ENCODE peak calls at places on chromosome 17, in ten cellular contexts. I is H1, G is heart left ventricle, Q is RWPE1, B is AG04450, R is fibroblast of lung, V is upper lobe of left lung, U is WTC11, K is fibroblast of mammary gland, O is A549. W is an unnamed sample.

GRCh38 chr17:71237903-71238538 is 882.8 kb upstream of the SOX9 start:
- DNase-seq in I (no peak), G (no peak), Q (peak; percentile 39), B (no peak), R (peak; percentile 71), V (no peak), U (no peak), K (peak; percentile 53), O (peak; percentile 6), W (no peak)

GRCh38 chr17:4276514-4276913 is 12.7 kb upstream of the ANKFY1 start:
- DNase-seq in I (no peak), G (no peak), Q (no peak), B (no peak), R (no peak), V (no peak), U (no peak), K (peak; percentile 43), O (no peak), W (no peak)

GRCh38 chr17:50052241-50052788 is 3.6 kb upstream of the ITGA3 start:
- DNase-seq in I (no peak), G (no peak), Q (no peak), B (no peak), R (no peak), V (no peak), U (no peak), K (no peak), O (no peak), W (no peak)

GRCh38 chr17:70478883-70479282 is 309.6 kb downstream of the KCNJ2 start:
- DNase-seq in I (no peak), G (no peak), Q (no peak), B (no peak), R (no peak), V (no peak), U (no peak), K (peak; percentile 5), O (no peak), W (no peak)

GRCh38 chr17:44352922-44353655 is 8.0 kb downstream of the GRN start:
- DNase-seq in I (no peak), G (no peak), Q (no peak), B (no peak), R (no peak), V (no peak), U (no peak), K (no peak), O (no peak), W (no peak)

GRCh38 chr17:62750502-62751349 is 57.4 kb downstream of the MARCHF10 start:
- DNase-seq in I (peak; percentile 62), G (no peak), Q (peak; percentile 72), B (no peak), R (peak; percentile 38), V (no peak), U (peak; percentile 48), K (no peak), O (no peak), W (peak; percentile 29)

GRCh38 chr17:44785921-44786320 is 27.1 kb downstream of the ADAM11 start:
- DNase-seq in I (no peak), G (no peak), Q (no peak), B (no peak), R (no peak), V (peak; percentile 66), U (no peak), K (no peak), O (no peak), W (no peak)

GRCh38 chr17:76561799-76562268 is 22.0 kb downstream of the PRCD start:
- DNase-seq in I (no peak), G (no peak), Q (no peak), B (no peak), R (peak; percentile 66), V (no peak), U (no peak), K (peak; percentile 49), O (no peak), W (no peak)

GRCh38 chr17:82230627-82231311 is 1.9 kb downstream of the SLC16A3 start:
- DNase-seq in I (no peak), G (peak; percentile 90), Q (no peak), B (no peak), R (peak; percentile 79), V (peak; percentile 91), U (peak; percentile 79), K (peak; percentile 84), O (peak; percentile 79), W (peak; percentile 78)

GRCh38 chr17:18944646-18945045 is 7.3 kb upstream of the SLC5A10 start:
- DNase-seq in I (no peak), G (no peak), Q (no peak), B (no peak), R (no peak), V (no peak), U (no peak), K (no peak), O (no peak), W (no peak)

GRCh38 chr17:10161392-10161791 is 37.0 kb downstream of the GAS7 start:
- DNase-seq in I (no peak), G (no peak), Q (no peak), B (no peak), R (no peak), V (no peak), U (no peak), K (peak; percentile 20), O (no peak), W (no peak)

GRCh38 chr17:57274162-57274561 is 17.8 kb downstream of the MSI2 start:
- DNase-seq in I (no peak), G (no peak), Q (no peak), B (no peak), R (no peak), V (no peak), U (no peak), K (no peak), O (no peak), W (no peak)

GRCh38 chr17:18368948-18369347 is 5.6 kb upstream of the SHMT1 start:
- DNase-seq in I (no peak), G (no peak), Q (peak; percentile 50), B (no peak), R (no peak), V (no peak), U (no peak), K (no peak), O (no peak), W (no peak)

GRCh38 chr17:41211845-41212466 is 14.5 kb upstream of the KRTAP9-2 start:
- DNase-seq in I (no peak), G (no peak), Q (peak; percentile 7), B (peak; percentile 10), R (peak; percentile 40), V (no peak), U (no peak), K (peak; percentile 82), O (peak; percentile 55), W (no peak)

DNA sequence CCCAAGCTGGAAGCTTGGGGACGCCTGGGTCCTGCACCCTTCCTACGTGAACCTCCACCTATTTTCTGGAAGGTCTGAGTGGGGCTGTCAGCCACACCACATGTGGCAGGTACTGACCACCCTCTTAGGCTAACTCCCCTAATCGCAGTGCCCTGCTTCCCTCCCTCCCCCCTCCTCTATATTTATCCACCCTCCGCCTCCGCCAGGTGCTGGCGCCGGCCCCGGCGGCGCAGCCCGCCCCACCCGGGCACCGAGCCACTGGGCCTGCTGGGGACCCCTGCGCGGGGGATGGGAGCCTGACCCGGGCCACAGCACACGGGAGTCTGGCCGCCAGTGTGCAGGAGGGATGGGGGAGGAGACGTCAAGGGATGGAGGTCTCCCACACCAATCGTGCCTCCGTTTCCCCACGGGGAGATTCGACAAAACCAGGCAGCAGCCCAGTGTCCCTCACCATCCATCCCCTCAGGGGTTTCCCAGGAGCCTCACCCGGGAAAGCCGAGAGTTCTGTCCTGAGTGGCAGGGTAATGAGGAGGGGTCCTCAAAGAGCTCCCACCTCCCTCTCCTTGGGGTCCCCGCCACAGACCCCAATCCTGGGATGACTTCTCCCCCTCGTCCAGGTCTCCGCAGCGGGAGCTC is 1.3 kb downstream of the PLEKHH3 start:
- DNase-seq in I (peak; percentile 65), G (peak; percentile 79), Q (no peak), B (no peak), R (no peak), V (no peak), U (no peak), K (no peak), O (no peak), W (no peak)
- TF ChIP-seq CTCF in I (no peak), G (no peak), Q (no peak), B (no peak), R (no peak), V (no peak), U (no peak), K (no peak), O (no peak), W (no peak)

GRCh38 chr17:7346761-7347614 is 5.0 kb upstream of the KCTD11 start:
- DNase-seq in I (no peak), G (no peak), Q (no peak), B (no peak), R (no peak), V (no peak), U (no peak), K (no peak), O (no peak), W (no peak)
- TF ChIP-seq CTCF in I (peak; percentile 38), G (no peak), Q (no peak), B (no peak), R (no peak), V (no peak), U (no peak), K (no peak), O (no peak), W (no peak)

GRCh38 chr17:80474231-80474932 is 2.0 kb downstream of the NPTX1 start:
- DNase-seq in I (no peak), G (no peak), Q (peak; percentile 49), B (no peak), R (peak; percentile 33), V (no peak), U (no peak), K (peak; percentile 41), O (peak; percentile 78), W (peak; percentile 40)
- TF ChIP-seq CTCF in I (no peak), G (no peak), Q (peak; percentile 33), B (peak; percentile 20), R (no peak), V (no peak), U (no peak), K (no peak), O (peak; percentile 48), W (no peak)

GRCh38 chr17:73595931-73596330 is 48.3 kb downstream of the SDK2 start:
- DNase-seq in I (no peak), G (no peak), Q (no peak), B (no peak), R (no peak), V (no peak), U (no peak), K (no peak), O (no peak), W (no peak)

GRCh38 chr17:73593249-73593965 is 50.8 kb downstream of the SDK2 start:
- DNase-seq in I (no peak), G (no peak), Q (no peak), B (no peak), R (no peak), V (no peak), U (no peak), K (no peak), O (no peak), W (no peak)

GRCh38 chr17:73594598-73594997 is 49.6 kb downstream of the SDK2 start:
- DNase-seq in I (no peak), G (no peak), Q (no peak), B (no peak), R (no peak), V (no peak), U (no peak), K (no peak), O (no peak), W (no peak)

GRCh38 chr17:73594025-73594424 is 50.2 kb downstream of the SDK2 start:
- DNase-seq in I (no peak), G (no peak), Q (no peak), B (no peak), R (no peak), V (no peak), U (no peak), K (no peak), O (no peak), W (peak; percentile 49)

GRCh38 chr17:73595068-73595865 is 49.0 kb downstream of the SDK2 start:
- DNase-seq in I (peak; percentile 85), G (peak; percentile 42), Q (peak; percentile 49), B (no peak), R (no peak), V (no peak), U (peak; percentile 85), K (peak; percentile 21), O (peak; percentile 72), W (peak; percentile 69)
- TF ChIP-seq CTCF in I (peak; percentile 71), G (peak; percentile 26), Q (no peak), B (peak; percentile 24), R (no peak), V (peak; percentile 23), U (peak; percentile 75), K (peak; percentile 31), O (peak; percentile 34), W (peak; percentile 49)

W was measured in nephron progenitor cell.